ENCODE peak calls at places on chromosomes 11 and 22, in four cellular contexts. Q is left ventricle myocardium inferior, D is heart right ventricle, O is right lobe of liver. T is an unnamed sample. For H3K4me1 and H3K9me3, the result is how much of the 10 kb centered on the place peaks cover.

GRCh38 chr11:102730036-102730815 is 5.5 kb upstream of the MMP8 start:
- DNase-seq in Q (no peak), D (no peak), O (no peak), T (no peak)

GRCh38 chr22:30445438-30445936 is 19.9 kb downstream of the MTFP1 start:
- DNase-seq in Q (no peak), D (no peak), O (no peak), T (no peak)

GRCh38 chr22:44840611-44841322 is 88.4 kb downstream of the ARHGAP8 start:
- DNase-seq in Q (no peak), D (no peak), O (peak), T (no peak)

GRCh38 chr22:29702931-29703594 is 16.7 kb upstream of the CABP7 start:
- DNase-seq in Q (peak), D (peak), O (no peak), T (no peak)

GRCh38 chr22:39012525-39013516 is 1.2 kb upstream of the APOBEC3C start:
- DNase-seq in Q (no peak), D (no peak), O (no peak), T (no peak)

GRCh38 chr11:67006029-67006884 is 16.7 kb upstream of the SYT12 start:
- DNase-seq in Q (no peak), D (peak), O (no peak), T (no peak)

GRCh38 chr22:35775339-35775738 is 57.7 kb downstream of the APOL5 start:
- DNase-seq in Q (no peak), D (no peak), O (no peak), T (no peak)

GRCh38 chr22:36197065-36197440 is 4.6 kb downstream of the APOL4 start:
- DNase-seq in Q (peak), D (no peak), O (no peak), T (no peak)

GRCh38 chr22:48704335-48704734 is 1123.3 kb downstream of the BRD1 start:
- DNase-seq in Q (peak), D (no peak), O (peak), T (no peak)

GRCh38 chr11:72975778-72976520 is 161.7 kb downstream of the ATG16L2 start:
- DNase-seq in Q (no peak), D (no peak), O (no peak), T (no peak)

GRCh38 chr11:35173011-35173511 is 34.1 kb downstream of the CD44 start:
- DNase-seq in Q (no peak), D (no peak), O (peak), T (no peak)

GRCh38 chr11:27716850-27717249 is 16.6 kb upstream of the BDNF start:
- DNase-seq in Q (no peak), D (no peak), O (no peak), T (no peak)

GRCh38 chr11:2298131-2298794 is 3.5 kb downstream of the C11orf21 start:
- DNase-seq in Q (no peak), D (no peak), O (no peak), T (no peak)

GRCh38 chr11:126764221-126764620 is 236.3 kb downstream of the KIRREL3 start:
- DNase-seq in Q (no peak), D (no peak), O (no peak), T (no peak)

GRCh38 chr11:119041821-119042514 is 11.3 kb upstream of the SLC37A4 start:
- DNase-seq in Q (no peak), D (no peak), O (no peak), T (no peak)

GRCh38 chr11:12686246-12687060 is 12.2 kb downstream of the TEAD1 start:
- DNase-seq in Q (no peak), D (no peak), O (no peak), T (no peak)

GRCh38 chr11:36019722-36020121 is 75.9 kb downstream of the LDLRAD3 start:
- DNase-seq in Q (no peak), D (no peak), O (no peak), T (no peak)

GRCh38 chr11:64503354-64503753 is 87.7 kb upstream of the SLC22A12 start:
- DNase-seq in Q (no peak), D (no peak), O (no peak), T (no peak)

GRCh38 chr11:44943696-44944095 is 7.0 kb downstream of the TP53I11 start:
- DNase-seq in Q (no peak), D (no peak), O (no peak), T (no peak)

GRCh38 chr11:107467754-107468153 is 10.1 kb upstream of the CWF19L2 start:
- DNase-seq in Q (no peak), D (no peak), O (no peak), T (no peak)

GRCh38 chr11:85569525-85569924 is 57.6 kb downstream of the DLG2 start:
- DNase-seq in Q (no peak), D (no peak), O (no peak), T (no peak)

GRCh38 chr11:111798279-111798678 is 32.1 kb upstream of the PPP2R1B start:
- DNase-seq in Q (no peak), D (no peak), O (no peak), T (no peak)

GRCh38 chr22:37525746-37526350 is 6.6 kb upstream of the CARD10 start:
- DNase-seq in Q (no peak), D (no peak), O (no peak), T (no peak)

GRCh38 chr11:122721964-122722266 is 66.4 kb downstream of the UBASH3B start:
- DNase-seq in Q (no peak), D (no peak), O (no peak), T (no peak)

DNA sequence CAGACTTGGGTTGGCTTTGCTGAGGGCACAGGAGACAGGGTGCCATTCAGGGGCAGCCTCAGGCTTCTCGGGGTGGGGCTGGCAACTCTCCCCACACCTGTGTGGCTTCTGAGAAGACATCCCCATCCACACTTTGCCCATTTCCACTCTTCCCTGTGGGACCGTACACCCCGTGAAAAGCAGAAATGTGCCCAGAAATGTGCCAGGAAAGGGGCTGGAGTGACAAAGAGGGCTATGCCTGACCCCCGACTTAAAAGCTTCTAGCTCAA is 50.6 kb downstream of the SGSM3 start:
- DNase-seq in Q (peak), D (no peak), O (no peak), T (no peak)
- H3K4me1 ChIP-seq in Q (under half), D (under half), O (under half), T (under half)

DNA sequence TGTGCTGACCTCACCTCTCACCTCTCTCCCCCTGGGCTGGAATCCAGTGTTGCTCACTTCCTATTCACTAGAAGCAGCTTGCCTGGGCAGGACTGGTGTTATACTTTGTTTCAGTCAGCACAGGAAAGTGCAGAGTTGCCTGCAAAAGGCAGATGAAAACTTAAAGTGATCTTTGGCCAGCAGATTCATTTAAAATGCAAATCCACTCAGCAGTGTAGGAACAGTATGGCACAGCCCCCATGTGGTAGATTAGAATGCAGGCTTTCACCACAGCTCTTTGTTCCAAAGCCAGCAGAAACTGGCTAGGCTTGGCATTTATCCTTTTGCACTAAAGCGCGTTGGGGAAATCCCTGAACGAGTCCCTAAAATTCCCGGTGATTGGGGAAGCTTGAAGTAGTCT is 301.2 kb downstream of the OR4C45 start:
- DNase-seq in Q (no peak), D (no peak), O (no peak), T (no peak)
- H3K9me3 ChIP-seq in Q (under half), D (under half), O (under half), T (under half)

GRCh38 chr11:117820516-117820915 is 4.0 kb downstream of the FXYD2 start:
- DNase-seq in Q (no peak), D (no peak), O (peak), T (no peak)
- H3K4me1 ChIP-seq in Q (half or more), D (half or more), O (under half), T (under half)

DNA sequence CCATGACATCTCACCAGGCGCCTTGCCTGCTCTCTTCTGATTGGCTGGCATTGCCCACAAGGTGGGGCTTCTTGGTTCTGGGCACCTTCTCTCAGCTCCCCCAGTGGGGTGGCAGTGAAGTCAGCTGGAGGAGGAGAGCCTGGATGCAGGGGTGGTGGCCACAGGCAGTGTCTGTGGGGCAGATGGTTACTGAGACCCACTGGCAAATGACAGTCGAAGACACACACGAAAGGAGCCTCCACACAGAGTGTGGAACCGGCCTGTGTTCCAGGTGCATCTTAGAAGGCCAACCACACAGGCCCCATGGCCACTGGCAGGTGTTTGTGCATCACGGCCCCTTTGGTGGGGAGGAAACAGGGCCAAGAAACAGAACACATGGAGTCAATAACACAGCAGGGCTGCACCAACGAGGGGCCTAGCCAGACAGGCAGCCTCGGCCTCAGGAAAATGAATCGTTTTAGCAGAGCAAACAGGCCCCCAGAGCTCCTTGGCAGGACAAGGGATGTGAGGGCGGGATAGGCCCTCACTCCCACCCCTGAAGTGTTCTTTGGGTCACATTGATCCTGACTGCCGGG is 683.4 kb downstream of the TBC1D22A start:
- DNase-seq in Q (no peak), D (no peak), O (no peak), T (no peak)
- H3K9me3 ChIP-seq in Q (under half), D (under half), O (under half), T (under half)

GRCh38 chr11:933936-934335 is 8.3 kb downstream of the AP2A2 start:
- DNase-seq in Q (no peak), D (no peak), O (no peak), T (no peak)

GRCh38 chr11:929405-929804 is 3.7 kb downstream of the AP2A2 start:
- DNase-seq in Q (no peak), D (no peak), O (peak), T (no peak)

GRCh38 chr11:933002-933820 is 7.5 kb downstream of the AP2A2 start:
- DNase-seq in Q (no peak), D (no peak), O (no peak), T (no peak)

GRCh38 chr11:932435-932834 is 6.8 kb downstream of the AP2A2 start:
- DNase-seq in Q (no peak), D (no peak), O (no peak), T (no peak)

DNA sequence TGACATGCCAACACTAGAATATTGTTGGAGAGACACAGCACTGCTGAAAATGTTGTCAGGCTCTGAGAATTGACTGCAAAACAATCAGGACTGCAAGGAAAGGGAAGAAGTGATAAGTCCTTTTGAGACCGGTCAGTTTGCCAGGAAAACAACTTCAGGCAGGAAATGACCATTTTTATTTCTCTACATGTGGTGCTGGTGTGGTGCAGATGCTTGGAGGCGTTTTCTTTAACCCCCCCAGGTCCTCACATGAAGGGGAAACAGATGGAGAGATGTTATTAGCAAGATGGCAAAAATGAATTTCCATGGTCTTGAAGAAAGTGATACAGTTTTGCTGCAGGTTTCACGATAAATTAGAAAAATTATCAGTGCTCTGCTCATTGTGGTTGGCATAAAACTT is 5.7 kb downstream of the AP2A2 start:
- DNase-seq in Q (no peak), D (no peak), O (no peak), T (no peak)
- H3K4me1 ChIP-seq in Q (half or more), D (half or more), O (under half), T (under half)

GRCh38 chr11:134639586-134640330 is 227.7 kb upstream of the B3GAT1 start:
- DNase-seq in Q (no peak), D (no peak), O (no peak), T (no peak)
- H3K9me3 ChIP-seq in Q (under half), D (under half), O (under half), T (under half)

T was measured in Panc1.